ENCODE peak calls at places on chromosomes 1 and 21, in six cellular contexts. E is HCT116, J is IMR-90, R is SK-N-SH, I is HepG2, H is K562. A is an unnamed sample.

GRCh38 chr1:1346501-1346890 is 2.7 kb downstream of the DVL1 start:
- DNase-seq in E (no peak), J (no peak), R (no peak), I (no peak), H (no peak), A (no peak)

GRCh38 chr1:107184888-107185287 is 44.0 kb downstream of the NTNG1 start:
- DNase-seq in E (no peak), J (no peak), R (no peak), I (no peak), H (no peak), A (no peak)

GRCh38 chr1:12386130-12386529 is 156.3 kb downstream of the VPS13D start:
- DNase-seq in E (no peak), J (no peak), R (no peak), I (peak), H (no peak), A (no peak)

GRCh38 chr1:46003315-46003714 is 129.1 kb downstream of the PIK3R3 start:
- DNase-seq in E (no peak), J (no peak), R (no peak), I (peak), H (no peak), A (no peak)

GRCh38 chr1:182069028-182069466 is 7.5 kb upstream of the ZNF648 start:
- DNase-seq in E (peak), J (peak), R (peak), I (peak), H (peak), A (no peak)

GRCh38 chr1:22379566-22379965 is 72.1 kb upstream of the ZBTB40 start:
- DNase-seq in E (no peak), J (no peak), R (peak), I (no peak), H (no peak), A (no peak)

GRCh38 chr1:175984813-175985212 is 222.3 kb downstream of the COP1 start:
- DNase-seq in E (no peak), J (no peak), R (no peak), I (peak), H (no peak), A (no peak)

GRCh38 chr1:181264843-181265242 is 176.3 kb downstream of the IER5 start:
- DNase-seq in E (no peak), J (no peak), R (no peak), I (no peak), H (no peak), A (no peak)

GRCh38 chr1:156436319-156437043 is 64.1 kb downstream of the MEF2D start:
- DNase-seq in E (no peak), J (no peak), R (no peak), I (no peak), H (no peak), A (no peak)

GRCh38 chr1:248788327-248788726 is 32.8 kb upstream of the LYPD8 start:
- DNase-seq in E (no peak), J (no peak), R (no peak), I (no peak), H (no peak), A (no peak)

GRCh38 chr1:49765034-49765433 is 258.7 kb downstream of the AGBL4 start:
- DNase-seq in E (no peak), J (no peak), R (peak), I (peak), H (no peak), A (no peak)

GRCh38 chr1:181551249-181551648 is 67.9 kb downstream of the CACNA1E start:
- DNase-seq in E (no peak), J (no peak), R (no peak), I (no peak), H (no peak), A (no peak)

GRCh38 chr1:95040032-95040525 is 32.7 kb downstream of the ALG14 start:
- DNase-seq in E (no peak), J (no peak), R (no peak), I (no peak), H (no peak), A (no peak)

GRCh38 chr1:8680628-8681316 is 136.7 kb downstream of the RERE start:
- DNase-seq in E (no peak), J (no peak), R (no peak), I (peak), H (no peak), A (no peak)

GRCh38 chr1:8681911-8682310 is 135.5 kb downstream of the RERE start:
- DNase-seq in E (no peak), J (no peak), R (no peak), I (no peak), H (no peak), A (no peak)

GRCh38 chr1:8681317-8681650 is 136.2 kb downstream of the RERE start:
- DNase-seq in E (no peak), J (no peak), R (no peak), I (peak), H (no peak), A (no peak)

GRCh38 chr1:8684590-8684989 is 132.8 kb downstream of the RERE start:
- DNase-seq in E (no peak), J (no peak), R (no peak), I (no peak), H (no peak), A (no peak)

GRCh38 chr1:8682573-8682972 is 134.9 kb downstream of the RERE start:
- DNase-seq in E (no peak), J (no peak), R (no peak), I (no peak), H (no peak), A (no peak)
- TF ChIP-seq RAD21 in E (no peak), J (no peak), R (no peak), I (no peak), H (no peak), A (no peak)

GRCh38 chr1:81562934-81563333 is 237.8 kb upstream of the ADGRL2 start:
- DNase-seq in E (no peak), J (no peak), R (no peak), I (no peak), H (no peak), A (no peak)
- TF ChIP-seq RAD21 in E (no peak), J (no peak), R (no peak), I (no peak), H (no peak), A (no peak)

GRCh38 chr21:36785615-36786014 is 86.7 kb downstream of the SIM2 start:
- DNase-seq in E (no peak), J (peak), R (no peak), I (no peak), H (no peak), A (no peak)

GRCh38 chr21:36788116-36788515 is 89.2 kb downstream of the SIM2 start:
- DNase-seq in E (peak), J (no peak), R (no peak), I (no peak), H (no peak), A (no peak)

GRCh38 chr21:36784942-36785341 is 86.0 kb downstream of the SIM2 start:
- DNase-seq in E (no peak), J (no peak), R (no peak), I (no peak), H (no peak), A (no peak)

GRCh38 chr21:36780861-36781260 is 81.9 kb downstream of the SIM2 start:
- DNase-seq in E (no peak), J (no peak), R (no peak), I (no peak), H (no peak), A (no peak)

GRCh38 chr21:36783612-36784383 is 84.9 kb downstream of the SIM2 start:
- DNase-seq in E (peak), J (peak), R (no peak), I (peak), H (no peak), A (no peak)
- TF ChIP-seq RAD21 in E (no peak), J (no peak), R (no peak), I (no peak), H (no peak), A (no peak)

DNA sequence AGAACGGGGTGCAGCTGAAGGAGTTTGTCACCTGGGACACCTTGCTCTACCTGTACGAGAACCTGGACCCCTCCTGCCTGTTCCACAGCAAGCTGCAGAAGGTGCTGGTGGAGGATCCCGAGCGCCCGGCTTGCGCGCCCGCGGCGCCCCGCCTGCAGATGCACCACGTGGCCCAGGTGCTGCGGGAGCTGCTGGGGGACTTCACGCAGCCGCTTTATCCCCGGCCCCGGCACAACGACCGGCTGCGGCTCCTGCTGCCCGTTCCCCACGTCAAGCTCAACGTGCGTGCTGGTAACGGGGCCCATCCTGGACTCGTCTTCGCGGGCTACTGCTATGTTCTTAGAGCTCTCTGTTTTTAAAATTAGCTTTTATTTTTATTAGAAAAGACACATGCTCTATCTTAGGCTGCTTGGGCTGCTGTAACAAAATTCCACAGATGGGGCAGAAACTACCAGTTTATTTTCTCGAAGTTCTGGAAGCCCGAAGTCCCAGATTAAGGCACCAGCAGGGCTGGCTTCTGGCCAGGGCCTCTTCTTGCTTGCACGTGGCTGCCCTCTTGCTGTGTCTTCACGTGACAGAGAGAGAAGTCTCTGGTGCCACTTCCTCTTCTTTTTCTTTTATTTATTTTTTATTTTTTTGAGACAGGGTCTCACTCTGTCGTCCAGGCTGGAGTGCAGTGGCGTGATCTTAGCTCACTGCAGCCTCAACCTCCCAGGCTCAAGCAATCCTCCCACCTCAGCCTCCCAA is 38.1 kb downstream of the TRPM2 start:
- DNase-seq in E (no peak), J (no peak), R (peak), I (no peak), H (no peak), A (no peak)
- TF ChIP-seq RAD21 in E (no peak), J (no peak), R (no peak), I (no peak), H (no peak), A (no peak)

DNA sequence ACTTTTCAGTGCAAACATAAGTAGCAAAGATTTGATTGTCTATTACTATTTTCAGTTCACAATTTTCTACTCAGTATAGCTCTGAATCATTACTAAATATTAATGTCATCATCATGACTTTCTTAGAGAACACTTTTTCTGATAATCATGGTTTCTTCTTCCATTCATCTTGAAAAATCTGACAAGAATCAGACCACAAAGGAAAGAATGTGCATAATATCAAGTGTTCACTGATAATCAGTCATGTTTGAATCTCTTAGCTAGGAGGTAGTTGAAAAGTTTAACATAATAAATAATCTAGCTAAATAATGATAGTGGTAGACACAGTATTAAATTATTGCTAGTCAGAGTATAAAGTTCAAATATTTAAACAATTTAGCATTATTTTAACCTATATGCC is 133.2 kb downstream of the BRINP3 start:
- DNase-seq in E (no peak), J (no peak), R (no peak), I (no peak), H (no peak), A (no peak)
- TF ChIP-seq RAD21 in E (no peak), J (no peak), R (no peak), I (no peak), H (no peak), A (no peak)

GRCh38 chr21:42384184-42384583 is 11.7 kb downstream of the TMPRSS3 start:
- DNase-seq in E (no peak), J (no peak), R (no peak), I (no peak), H (no peak), A (no peak)
- TF ChIP-seq RAD21 in E (no peak), J (no peak), R (no peak), I (no peak), H (no peak), A (no peak)